ENCODE peak calls at places on chromosomes 11 and 22, in five cellular contexts. One of them, this sample, is unnamed.

GRCh38 chr11:103700605-103701004 is 335.8 kb upstream of the DDI1 start:
- DNase-seq in AG04450: peak
- DNase-seq in left ventricle myocardium inferior: no peak
- DNase-seq in transverse colon: no peak
- DNase-seq in sigmoid colon: no peak
- DNase-seq in this sample: no peak

GRCh38 chr22:50076646-50077624 is 8.3 kb downstream of the MLC1 start:
- DNase-seq in AG04450: no peak
- DNase-seq in left ventricle myocardium inferior: no peak
- DNase-seq in transverse colon: no peak
- DNase-seq in sigmoid colon: no peak
- DNase-seq in this sample: no peak

GRCh38 chr11:65279713-65280459 is 18.1 kb downstream of the POLA2 start:
- DNase-seq in AG04450: peak
- DNase-seq in left ventricle myocardium inferior: no peak
- DNase-seq in transverse colon: no peak
- DNase-seq in sigmoid colon: peak
- DNase-seq in this sample: peak

GRCh38 chr22:48554893-48555552 is 1272.7 kb downstream of the BRD1 start:
- DNase-seq in AG04450: no peak
- DNase-seq in left ventricle myocardium inferior: no peak
- DNase-seq in transverse colon: no peak
- DNase-seq in sigmoid colon: no peak
- DNase-seq in this sample: no peak

GRCh38 chr11:35276396-35276795 is 137.4 kb downstream of the CD44 start:
- DNase-seq in AG04450: no peak
- DNase-seq in left ventricle myocardium inferior: no peak
- DNase-seq in transverse colon: no peak
- DNase-seq in sigmoid colon: no peak
- DNase-seq in this sample: peak

GRCh38 chr11:95487938-95488337 is 256.9 kb upstream of the SESN3 start:
- DNase-seq in AG04450: no peak
- DNase-seq in left ventricle myocardium inferior: no peak
- DNase-seq in transverse colon: no peak
- DNase-seq in sigmoid colon: no peak
- DNase-seq in this sample: no peak

GRCh38 chr11:100445231-100445735 is 241.8 kb upstream of the ARHGAP42 start:
- DNase-seq in AG04450: no peak
- DNase-seq in left ventricle myocardium inferior: no peak
- DNase-seq in transverse colon: no peak
- DNase-seq in sigmoid colon: no peak
- DNase-seq in this sample: no peak

GRCh38 chr22:19766506-19767426 is 6.2 kb downstream of the TBX1 start:
- DNase-seq in AG04450: no peak
- DNase-seq in left ventricle myocardium inferior: peak
- DNase-seq in transverse colon: peak
- DNase-seq in sigmoid colon: no peak
- DNase-seq in this sample: no peak

GRCh38 chr11:83002047-83002446 is 69.7 kb downstream of the RAB30 start:
- DNase-seq in AG04450: no peak
- DNase-seq in left ventricle myocardium inferior: no peak
- DNase-seq in transverse colon: no peak
- DNase-seq in sigmoid colon: no peak
- DNase-seq in this sample: no peak

GRCh38 chr11:17770048-17770652 is 35.6 kb downstream of the KCNC1 start:
- DNase-seq in AG04450: no peak
- DNase-seq in left ventricle myocardium inferior: no peak
- DNase-seq in transverse colon: peak
- DNase-seq in sigmoid colon: no peak
- DNase-seq in this sample: peak

GRCh38 chr22:37481347-37481907 is 4.8 kb downstream of the MFNG start:
- DNase-seq in AG04450: no peak
- DNase-seq in left ventricle myocardium inferior: no peak
- DNase-seq in transverse colon: no peak
- DNase-seq in sigmoid colon: no peak
- DNase-seq in this sample: no peak

GRCh38 chr11:65541093-65542010 is 16.5 kb downstream of the SCYL1 start:
- DNase-seq in AG04450: no peak
- DNase-seq in left ventricle myocardium inferior: no peak
- DNase-seq in transverse colon: no peak
- DNase-seq in sigmoid colon: peak
- DNase-seq in this sample: no peak

GRCh38 chr22:27135582-27135981 is 478.2 kb downstream of the MIAT start:
- DNase-seq in AG04450: no peak
- DNase-seq in left ventricle myocardium inferior: no peak
- DNase-seq in transverse colon: no peak
- DNase-seq in sigmoid colon: no peak
- DNase-seq in this sample: no peak

GRCh38 chr11:72347691-72348090 is 86.6 kb downstream of the CLPB start:
- DNase-seq in AG04450: no peak
- DNase-seq in left ventricle myocardium inferior: no peak
- DNase-seq in transverse colon: no peak
- DNase-seq in sigmoid colon: no peak
- DNase-seq in this sample: no peak

GRCh38 chr11:10351768-10352641 is 47.1 kb downstream of the ADM start:
- DNase-seq in AG04450: peak
- DNase-seq in left ventricle myocardium inferior: peak
- DNase-seq in transverse colon: peak
- DNase-seq in sigmoid colon: peak
- DNase-seq in this sample: no peak

GRCh38 chr11:110525883-110526282 is 96.1 kb downstream of the FDX1 start:
- DNase-seq in AG04450: peak
- DNase-seq in left ventricle myocardium inferior: no peak
- DNase-seq in transverse colon: no peak
- DNase-seq in sigmoid colon: no peak
- DNase-seq in this sample: no peak

GRCh38 chr11:62122076-62122475 is 1.7 kb upstream of the INCENP start:
- DNase-seq in AG04450: no peak
- DNase-seq in left ventricle myocardium inferior: no peak
- DNase-seq in transverse colon: no peak
- DNase-seq in sigmoid colon: no peak
- DNase-seq in this sample: no peak

GRCh38 chr22:20237480-20238440 is 30.4 kb downstream of the RTN4R start:
- DNase-seq in AG04450: no peak
- DNase-seq in left ventricle myocardium inferior: no peak
- DNase-seq in transverse colon: no peak
- DNase-seq in sigmoid colon: no peak
- DNase-seq in this sample: no peak

GRCh38 chr11:48019230-48019584 is 38.8 kb downstream of the PTPRJ start:
- DNase-seq in AG04450: no peak
- DNase-seq in left ventricle myocardium inferior: no peak
- DNase-seq in transverse colon: no peak
- DNase-seq in sigmoid colon: no peak
- DNase-seq in this sample: no peak

GRCh38 chr11:84608788-84609309 is 1018.3 kb downstream of the DLG2 start:
- DNase-seq in AG04450: no peak
- DNase-seq in left ventricle myocardium inferior: no peak
- DNase-seq in transverse colon: no peak
- DNase-seq in sigmoid colon: no peak
- DNase-seq in this sample: no peak

GRCh38 chr11:108871152-108871551 is 206.3 kb downstream of the DDX10 start:
- DNase-seq in AG04450: peak
- DNase-seq in left ventricle myocardium inferior: peak
- DNase-seq in transverse colon: no peak
- DNase-seq in sigmoid colon: no peak
- DNase-seq in this sample: no peak

GRCh38 chr11:103532133-103532788 is 423.0 kb downstream of the DYNC2H1 start:
- DNase-seq in AG04450: peak
- DNase-seq in left ventricle myocardium inferior: no peak
- DNase-seq in transverse colon: no peak
- DNase-seq in sigmoid colon: no peak
- DNase-seq in this sample: no peak

GRCh38 chr11:44957051-44957515 is 6.4 kb upstream of the TP53I11 start:
- DNase-seq in AG04450: no peak
- DNase-seq in left ventricle myocardium inferior: peak
- DNase-seq in transverse colon: no peak
- DNase-seq in sigmoid colon: no peak
- DNase-seq in this sample: no peak

GRCh38 chr11:26976389-26976788 is 17.5 kb upstream of the FIBIN start:
- DNase-seq in AG04450: peak
- DNase-seq in left ventricle myocardium inferior: no peak
- DNase-seq in transverse colon: no peak
- DNase-seq in sigmoid colon: no peak
- DNase-seq in this sample: no peak

GRCh38 chr22:17268501-17269223 is 49.4 kb upstream of the ADA2 start:
- DNase-seq in AG04450: no peak
- DNase-seq in left ventricle myocardium inferior: no peak
- DNase-seq in transverse colon: no peak
- DNase-seq in sigmoid colon: no peak
- DNase-seq in this sample: no peak

GRCh38 chr11:112285918-112286317 is 25.3 kb upstream of the PLET1 start:
- DNase-seq in AG04450: no peak
- DNase-seq in left ventricle myocardium inferior: no peak
- DNase-seq in transverse colon: no peak
- DNase-seq in sigmoid colon: no peak
- DNase-seq in this sample: no peak

GRCh38 chr11:111428113-111428876 is 49.2 kb upstream of the POU2AF1 start:
- DNase-seq in AG04450: no peak
- DNase-seq in left ventricle myocardium inferior: no peak
- DNase-seq in transverse colon: no peak
- DNase-seq in sigmoid colon: no peak
- DNase-seq in this sample: no peak

GRCh38 chr11:46896719-46897406 is 21.5 kb downstream of the LRP4 start:
- DNase-seq in AG04450: no peak
- DNase-seq in left ventricle myocardium inferior: no peak
- DNase-seq in transverse colon: no peak
- DNase-seq in sigmoid colon: no peak
- DNase-seq in this sample: no peak

GRCh38 chr11:134199531-134199930 is 24.2 kb downstream of the NCAPD3 start:
- DNase-seq in AG04450: no peak
- DNase-seq in left ventricle myocardium inferior: no peak
- DNase-seq in transverse colon: no peak
- DNase-seq in sigmoid colon: no peak
- DNase-seq in this sample: no peak

GRCh38 chr11:100855466-100856067 is 168.5 kb downstream of the ARHGAP42 start:
- DNase-seq in AG04450: no peak
- DNase-seq in left ventricle myocardium inferior: no peak
- DNase-seq in transverse colon: no peak
- DNase-seq in sigmoid colon: no peak
- DNase-seq in this sample: no peak

DNA sequence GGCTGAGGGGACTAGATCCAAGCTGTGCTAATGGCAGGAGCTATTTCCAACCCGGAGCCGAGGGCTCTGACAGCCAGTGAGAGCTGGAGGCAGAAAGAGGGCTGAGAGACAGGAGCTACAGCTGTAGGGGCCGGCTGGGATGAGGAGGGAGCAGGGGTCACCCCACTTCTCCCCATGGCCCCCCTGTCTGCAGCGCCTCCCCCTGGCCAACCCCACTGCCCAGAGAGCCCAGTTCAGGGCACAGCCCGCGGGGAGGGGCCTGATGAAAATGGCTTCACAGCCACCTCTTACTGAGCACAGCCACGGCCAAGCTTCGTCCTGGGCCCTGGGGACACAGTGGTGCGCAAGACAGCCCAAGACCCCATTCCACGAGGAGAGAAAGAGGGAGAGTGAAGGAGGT is 27.9 kb downstream of the RPL3 start:
- DNase-seq in AG04450: no peak
- DNase-seq in left ventricle myocardium inferior: no peak
- DNase-seq in transverse colon: no peak
- DNase-seq in sigmoid colon: no peak
- DNase-seq in this sample: no peak
- TF ChIP-seq CTCF in AG04450: peak
- TF ChIP-seq CTCF in left ventricle myocardium inferior: no peak
- TF ChIP-seq CTCF in transverse colon: no peak
- TF ChIP-seq CTCF in sigmoid colon: no peak
- TF ChIP-seq CTCF in this sample: peak

DNA sequence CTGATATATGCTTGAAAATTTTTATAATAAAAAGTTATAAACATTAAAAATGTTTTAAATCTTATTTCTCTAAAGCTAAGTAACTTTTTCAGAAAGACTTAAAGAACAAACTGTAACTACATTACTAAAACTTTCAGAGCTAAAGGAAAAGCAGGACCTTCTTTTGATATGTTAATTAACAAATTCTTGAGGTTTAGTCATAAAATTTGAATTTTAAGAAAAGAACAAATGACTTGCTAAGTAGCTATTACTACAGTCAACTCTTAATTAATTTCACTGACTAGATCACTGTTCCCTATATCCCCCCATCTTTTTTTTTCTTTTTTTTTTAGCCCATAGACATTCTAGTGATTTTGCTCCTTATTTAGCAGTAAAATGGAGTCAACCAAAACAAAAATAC is 344.4 kb downstream of the LRRC4C start:
- DNase-seq in AG04450: no peak
- DNase-seq in left ventricle myocardium inferior: no peak
- DNase-seq in transverse colon: no peak
- DNase-seq in sigmoid colon: no peak
- DNase-seq in this sample: no peak
- H3K27ac ChIP-seq in AG04450: no peak
- H3K27ac ChIP-seq in left ventricle myocardium inferior: no peak
- H3K27ac ChIP-seq in transverse colon: no peak
- H3K27ac ChIP-seq in sigmoid colon: no peak
- H3K27ac ChIP-seq in this sample: no peak

DNA sequence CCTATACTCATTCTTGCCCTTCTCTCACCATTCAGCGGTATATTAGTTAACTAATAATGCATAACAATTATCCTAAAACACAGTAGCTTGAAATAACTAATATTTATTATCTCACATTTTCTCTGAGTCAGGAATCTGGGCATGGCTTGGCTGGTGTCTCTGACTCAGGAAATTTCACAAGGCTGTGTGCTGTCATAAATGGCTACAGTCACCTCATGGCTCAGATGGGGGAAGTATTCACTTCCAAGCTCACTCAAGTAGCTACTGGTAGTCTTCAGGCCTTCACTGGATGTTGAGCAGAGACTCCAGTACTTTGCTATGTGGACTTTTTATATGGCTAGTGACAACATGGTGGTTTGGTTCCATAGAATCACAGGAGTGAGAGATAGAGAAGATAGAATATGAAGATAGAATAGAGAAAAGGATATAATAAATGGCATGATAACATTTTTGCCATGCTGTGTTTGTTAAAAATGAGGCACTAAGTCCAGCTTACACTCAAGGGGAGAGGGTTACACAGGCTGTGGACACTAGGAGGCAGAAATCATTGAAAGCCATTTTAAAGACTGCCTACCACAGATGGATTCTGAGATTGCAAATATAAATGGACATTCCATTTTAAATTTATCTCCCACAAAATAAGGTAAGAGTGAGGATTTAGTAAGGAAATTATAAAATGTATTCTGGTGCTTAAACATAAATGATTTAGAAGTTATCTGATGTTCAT is 997.8 kb upstream of the CHORDC1 start:
- DNase-seq in AG04450: no peak
- DNase-seq in left ventricle myocardium inferior: no peak
- DNase-seq in transverse colon: no peak
- DNase-seq in sigmoid colon: no peak
- DNase-seq in this sample: no peak
- TF ChIP-seq CTCF in AG04450: no peak
- TF ChIP-seq CTCF in left ventricle myocardium inferior: no peak
- TF ChIP-seq CTCF in transverse colon: no peak
- TF ChIP-seq CTCF in sigmoid colon: no peak
- TF ChIP-seq CTCF in this sample: no peak

GRCh38 chr22:30089655-30089974 is 9.4 kb downstream of the HORMAD2 start:
- DNase-seq in AG04450: no peak
- DNase-seq in left ventricle myocardium inferior: no peak
- DNase-seq in transverse colon: no peak
- DNase-seq in sigmoid colon: no peak
- DNase-seq in this sample: no peak
- H3K27ac ChIP-seq in AG04450: no peak
- H3K27ac ChIP-seq in left ventricle myocardium inferior: no peak
- H3K27ac ChIP-seq in transverse colon: peak
- H3K27ac ChIP-seq in sigmoid colon: no peak
- H3K27ac ChIP-seq in this sample: no peak

GRCh38 chr11:119583585-119583984 is 145.4 kb downstream of the NECTIN1 start:
- DNase-seq in AG04450: no peak
- DNase-seq in left ventricle myocardium inferior: no peak
- DNase-seq in transverse colon: no peak
- DNase-seq in sigmoid colon: no peak
- DNase-seq in this sample: no peak
- TF ChIP-seq CTCF in AG04450: no peak
- TF ChIP-seq CTCF in left ventricle myocardium inferior: no peak
- TF ChIP-seq CTCF in transverse colon: no peak
- TF ChIP-seq CTCF in sigmoid colon: no peak
- TF ChIP-seq CTCF in this sample: no peak

This sample was measured in RWPE2.